ENCODE peak calls at places on chromosome X, in four cellular contexts. O, J, R and U are unnamed samples.

GRCh38 chrX:45760187-45760742 is 559.6 kb upstream of the DIPK2B start:
- DNase-seq in R (no peak), J (no peak), O (no peak), U (no peak)

GRCh38 chrX:45553417-45553816 is 352.7 kb upstream of the DIPK2B start:
- DNase-seq in J (no peak), O (no peak), R (no peak), U (no peak)

GRCh38 chrX:78139160-78140123 is at the start of gene TAF9B:
- DNase-seq in R (peak), O (peak), J (peak), U (peak)

GRCh38 chrX:74431807-74432206 is 10.5 kb downstream of the SLC16A2 start:
- DNase-seq in R (no peak), J (no peak), O (no peak), U (no peak)

GRCh38 chrX:51144828-51145442 is 187.7 kb upstream of the NUDT10 start:
- DNase-seq in O (no peak), R (no peak), J (no peak), U (no peak)

GRCh38 chrX:112822892-112823291 is 17.7 kb downstream of the AMOT start:
- DNase-seq in J (no peak), R (no peak), O (no peak), U (no peak)

GRCh38 chrX:29388509-29388908 is 801.3 kb downstream of the IL1RAPL1 start:
- DNase-seq in R (no peak), J (no peak), O (no peak), U (no peak)

GRCh38 chrX:72576161-72576896 is 3.7 kb upstream of the HDAC8 start:
- DNase-seq in R (no peak), O (no peak), J (no peak), U (no peak)

GRCh38 chrX:120790118-120790517 is 85.5 kb downstream of the CT47B1 start:
- DNase-seq in O (no peak), R (peak), J (no peak), U (no peak)

GRCh38 chrX:142978130-142978684 is 47.5 kb upstream of the SPANXN4 start:
- DNase-seq in O (no peak), R (no peak), J (no peak), U (no peak)

GRCh38 chrX:103120748-103121147 is 27.8 kb upstream of the NXF3 start:
- DNase-seq in J (no peak), O (no peak), R (no peak), U (no peak)

GRCh38 chrX:104136241-104137019 is 20.4 kb downstream of the SLC25A53 start:
- DNase-seq in R (peak), O (no peak), J (peak), U (no peak)

GRCh38 chrX:64352084-64352483 is 43.2 kb downstream of the MTMR8 start:
- DNase-seq in O (no peak), R (no peak), J (no peak), U (no peak)

GRCh38 chrX:31931225-31931624 is 859.4 kb upstream of the FTHL17 start:
- DNase-seq in R (no peak), O (no peak), J (no peak), U (no peak)

GRCh38 chrX:41559662-41560061 is 112.5 kb downstream of the NYX start:
- DNase-seq in O (no peak), R (no peak), J (no peak), U (no peak)

GRCh38 chrX:12770440-12770839 is 20.8 kb upstream of the PRPS2 start:
- DNase-seq in J (no peak), R (no peak), O (no peak), U (no peak)

GRCh38 chrX:6917666-6918065 is 229.8 kb upstream of the STS start:
- DNase-seq in O (no peak), J (no peak), R (no peak), U (no peak)

GRCh38 chrX:82973641-82974040 is 534.4 kb upstream of the POU3F4 start:
- DNase-seq in O (no peak), J (no peak), R (no peak), U (no peak)

GRCh38 chrX:77346859-77347258 is 100.3 kb upstream of the FGF16 start:
- DNase-seq in J (no peak), R (no peak), O (no peak), U (no peak)

GRCh38 chrX:49701323-49701722 is 5.5 kb upstream of the PAGE1 start:
- DNase-seq in J (no peak), R (no peak), O (no peak), U (no peak)

GRCh38 chrX:49988128-49988527 is 65.7 kb downstream of the CLCN5 start:
- DNase-seq in R (no peak), J (no peak), O (no peak), U (no peak)

GRCh38 chrX:37423864-37424569 is 74.9 kb downstream of the PRRG1 start:
- DNase-seq in J (no peak), R (no peak), O (no peak), U (no peak)

GRCh38 chrX:3659761-3660160 is 53.7 kb downstream of the PRKX start:
- DNase-seq in R (no peak), O (no peak), J (no peak), U (no peak)

GRCh38 chrX:108225456-108225730 is 133.8 kb downstream of the ATG4A start:
- DNase-seq in O (no peak), R (no peak), J (no peak), U (no peak)
- H3K27ac ChIP-seq in O (no peak), R (no peak), J (no peak), U (no peak)

DNA sequence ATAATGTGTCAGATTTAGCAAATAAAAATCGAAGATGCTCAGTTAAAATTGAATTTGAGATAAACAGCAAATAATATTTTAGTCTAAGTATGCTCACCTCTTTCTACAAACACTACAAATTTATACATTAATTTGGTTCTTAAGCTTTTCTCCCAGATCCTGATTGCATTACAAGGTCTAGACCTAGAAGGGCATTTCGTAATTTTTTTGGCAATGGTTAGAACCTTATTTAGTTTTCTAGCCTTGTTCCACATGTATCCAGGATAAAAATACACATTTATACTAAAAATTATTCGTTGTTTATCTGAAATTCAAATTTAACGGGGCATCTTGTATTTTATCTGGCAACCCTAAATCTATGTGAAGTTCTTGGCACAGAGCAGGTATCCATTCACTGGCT is 2.5 kb upstream of the CDKL5 start:
- DNase-seq in R (no peak), O (no peak), J (no peak), U (no peak)
- H3K27ac ChIP-seq in R (no peak), O (no peak), J (no peak), U (no peak)

GRCh38 chrX:19625612-19626011 is 110.3 kb upstream of the MAP3K15 start:
- DNase-seq in O (no peak), J (peak), R (peak), U (no peak)
- H3K27ac ChIP-seq in O (no peak), J (peak), R (no peak), U (no peak)

GRCh38 chrX:9912341-9912740 is 54.8 kb upstream of the CLDN34 start:
- DNase-seq in O (no peak), R (no peak), J (no peak), U (no peak)

GRCh38 chrX:9906919-9907318 is 60.2 kb upstream of the CLDN34 start:
- DNase-seq in R (no peak), J (no peak), O (no peak), U (peak)

GRCh38 chrX:9911479-9911878 is 55.7 kb upstream of the CLDN34 start:
- DNase-seq in R (no peak), J (no peak), O (no peak), U (no peak)

GRCh38 chrX:9907645-9908387 is 59.3 kb upstream of the CLDN34 start:
- DNase-seq in J (no peak), O (no peak), R (no peak), U (no peak)

DNA sequence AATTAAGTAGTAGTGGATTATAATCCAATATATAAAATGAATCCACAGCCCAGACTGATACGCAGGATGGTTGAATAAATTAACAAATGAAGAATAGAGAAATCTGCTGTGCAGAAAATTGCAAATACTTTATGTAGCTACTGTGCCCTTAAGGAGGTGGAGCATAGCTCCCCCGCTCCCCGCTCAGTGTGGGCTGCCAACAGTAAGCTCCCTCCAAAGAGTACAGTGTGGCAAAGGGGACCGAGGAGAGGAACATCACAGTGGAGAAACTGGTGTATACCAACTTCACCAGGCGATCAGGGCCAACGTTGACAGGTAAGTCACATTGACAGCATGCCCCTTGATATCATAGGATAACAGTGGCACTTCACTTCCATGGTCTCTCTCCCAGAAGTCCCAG is 57.9 kb upstream of the CLDN34 start:
- DNase-seq in O (no peak), R (no peak), J (no peak), U (no peak)
- H3K27ac ChIP-seq in O (no peak), R (no peak), J (no peak), U (no peak)

GRCh38 chrX:130296743-130297142 is 28.0 kb upstream of the ZNF280C start:
- DNase-seq in O (no peak), J (no peak), R (no peak), U (no peak)
- H3K27ac ChIP-seq in O (no peak), J (no peak), R (no peak), U (no peak)

GRCh38 chrX:148961990-148962389 is 461.6 kb downstream of the AFF2 start:
- DNase-seq in R (no peak), O (no peak), J (no peak), U (no peak)

GRCh38 chrX:148956352-148956751 is 455.9 kb downstream of the AFF2 start:
- DNase-seq in O (no peak), J (no peak), R (no peak), U (no peak)

GRCh38 chrX:148960060-148960459 is 459.6 kb downstream of the AFF2 start:
- DNase-seq in R (no peak), J (no peak), O (no peak), U (no peak)

DNA sequence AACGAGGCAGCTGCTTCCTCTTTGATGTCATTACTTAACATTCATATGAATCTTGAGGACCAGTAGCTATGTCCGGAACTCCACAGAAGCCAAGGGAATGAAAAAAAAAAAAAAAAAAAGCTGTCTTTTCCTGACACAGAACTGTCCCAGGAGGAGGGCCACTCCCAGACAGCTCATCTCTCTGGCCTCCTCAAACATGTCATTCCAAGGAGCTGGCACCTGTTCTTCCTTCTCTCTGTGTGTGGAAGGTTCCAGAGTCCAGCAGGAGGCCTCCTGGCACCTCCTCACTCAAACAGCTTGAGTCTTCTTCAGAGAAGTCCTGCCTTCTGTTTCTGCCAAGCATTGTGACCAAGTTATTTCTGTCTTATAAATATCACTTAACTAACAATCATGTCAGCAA is 458.5 kb downstream of the AFF2 start:
- DNase-seq in J (no peak), O (no peak), R (no peak), U (no peak)
- H3K27ac ChIP-seq in J (no peak), O (no peak), R (no peak), U (no peak)

DNA sequence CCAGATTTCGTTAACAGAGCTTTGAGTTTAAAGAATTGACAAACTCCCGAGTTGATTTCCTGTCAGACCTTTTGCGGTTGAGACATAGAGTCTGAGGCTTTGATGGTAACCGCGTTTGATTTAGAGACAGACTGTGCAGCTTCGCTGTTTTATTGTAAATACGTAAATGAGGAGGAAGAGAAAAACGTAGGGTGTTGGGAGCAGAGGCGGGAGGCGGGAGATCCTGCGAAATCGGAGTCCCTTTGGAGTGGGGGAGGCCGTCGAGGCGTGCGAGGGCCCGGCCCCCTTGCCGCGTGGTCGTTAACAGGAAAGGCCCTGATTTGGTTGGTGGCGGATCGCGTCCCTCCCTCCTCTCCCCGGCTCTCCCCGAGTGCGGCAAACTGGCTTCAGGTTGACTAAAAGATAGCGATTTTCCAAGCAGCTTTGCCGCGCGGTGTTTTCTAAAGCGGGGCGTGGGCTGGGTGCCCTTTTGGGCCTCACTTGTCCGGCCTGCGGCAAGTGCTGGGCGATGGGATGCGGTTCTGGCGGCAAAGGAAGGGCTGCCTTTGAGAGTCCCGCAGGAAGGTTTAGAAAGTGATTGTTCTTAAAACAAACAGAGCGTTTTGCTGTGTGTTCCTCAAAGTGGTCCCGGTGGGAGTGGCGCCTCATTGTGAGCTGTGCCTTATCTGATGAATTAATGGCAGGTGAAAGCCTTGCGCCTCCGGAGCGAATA is 865 bp downstream of the SCML1 start:
- DNase-seq in O (peak), J (peak), R (peak), U (peak)
- H3K27ac ChIP-seq in O (peak), J (peak), R (peak), U (peak)

DNA sequence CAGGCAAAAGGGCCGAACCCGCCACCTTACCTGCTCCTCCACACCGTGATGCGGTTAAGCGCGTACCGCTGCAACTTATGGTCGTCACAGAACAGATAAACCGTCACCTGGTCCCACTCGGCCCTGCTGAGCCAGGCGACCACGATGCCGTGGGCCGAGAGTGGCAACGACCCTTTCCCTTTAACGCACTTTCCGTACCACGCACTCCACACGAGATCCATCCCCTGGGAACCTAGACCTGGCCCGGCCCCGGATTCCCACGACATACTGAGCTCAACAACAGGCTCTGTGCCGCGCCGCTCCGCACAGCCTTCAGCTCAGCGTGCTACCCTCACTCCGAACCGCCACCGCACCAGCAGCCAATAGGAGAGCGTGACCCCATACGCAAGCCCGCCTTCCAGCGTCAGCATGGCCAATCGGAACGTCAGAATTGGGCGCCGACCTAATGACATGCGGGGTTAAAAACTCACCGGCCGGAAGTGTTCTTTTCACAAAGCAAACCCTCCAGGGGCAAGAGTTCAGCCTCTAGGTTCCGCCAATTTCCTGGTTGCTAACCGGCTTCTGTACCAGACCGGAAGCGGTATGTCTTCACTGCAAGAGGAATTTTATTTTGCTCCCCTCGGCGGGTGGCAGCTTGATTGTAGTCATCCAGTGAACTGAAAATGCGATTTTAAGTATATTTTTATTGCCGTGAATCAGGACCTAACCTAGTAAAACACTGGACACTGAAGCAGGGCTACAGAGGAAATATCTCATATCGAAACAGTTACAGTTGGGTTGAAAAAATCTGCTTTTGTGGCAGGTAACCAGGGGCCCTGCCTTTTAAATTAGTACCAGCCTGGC is at the start of gene LAS1L:
- DNase-seq in O (peak), R (peak), J (peak), U (peak)
- H3K27ac ChIP-seq in O (peak), R (peak), J (peak), U (peak)

DNA sequence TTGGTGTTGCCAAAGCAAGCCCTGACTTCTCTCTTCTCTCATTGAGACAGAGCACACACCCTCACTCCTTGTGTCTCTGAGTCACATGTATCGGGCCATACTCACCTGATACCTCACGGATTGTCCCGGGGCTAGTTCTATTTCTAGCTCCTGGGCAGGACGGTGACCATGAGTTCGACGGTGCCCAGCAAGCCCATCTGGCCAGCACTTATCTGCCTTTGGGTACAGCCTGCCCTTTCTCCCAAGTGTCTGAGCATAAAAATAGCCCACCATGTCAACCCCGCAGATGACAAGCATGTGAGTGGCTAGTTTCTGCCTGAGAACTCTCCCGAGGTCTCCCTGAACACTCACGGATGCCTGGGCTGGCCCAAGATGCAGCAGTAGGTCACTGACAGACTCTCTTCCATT is 158.5 kb downstream of the DHRSX start:
- DNase-seq in R (no peak), J (no peak), O (no peak), U (no peak)
- H3K27ac ChIP-seq in R (no peak), J (no peak), O (no peak), U (no peak)

DNA sequence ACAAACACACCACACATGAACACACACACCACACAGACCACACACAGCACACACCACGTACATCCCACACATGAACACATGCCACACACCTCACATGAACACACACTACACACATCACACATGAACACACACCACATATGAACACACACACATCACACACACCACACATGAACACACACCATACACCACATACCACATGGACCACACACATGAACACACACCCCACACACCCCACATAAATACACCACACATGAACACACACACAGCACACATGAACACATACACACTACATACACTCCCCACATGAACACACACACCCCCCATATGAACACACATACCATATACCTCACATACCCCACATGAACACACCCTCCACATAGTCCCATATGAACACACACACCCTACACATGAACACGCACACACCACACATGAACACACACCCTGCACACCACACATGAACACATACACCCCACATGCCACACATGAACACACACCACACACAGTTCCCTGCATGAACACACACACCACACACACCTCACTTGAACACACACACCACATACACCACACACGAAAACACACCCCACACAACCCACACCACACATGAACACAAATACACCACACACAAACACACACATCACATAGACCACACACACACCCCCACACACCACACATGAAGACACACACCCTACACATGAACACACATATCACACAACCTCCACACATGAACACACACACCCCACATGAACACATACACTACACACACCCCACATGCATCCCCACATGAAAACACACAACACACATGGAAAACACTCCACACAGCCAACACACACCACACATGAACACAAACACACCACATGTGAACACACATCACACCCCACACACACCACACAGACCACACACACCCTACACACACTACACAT is 18.3 kb downstream of the PNMA6E start:
- DNase-seq in J (no peak), O (no peak), R (no peak), U (no peak)
- H3K27ac ChIP-seq in J (no peak), O (no peak), R (no peak), U (peak)